ENCODE peak calls at places on chromosomes 1 and 21, in six cellular contexts. V is vagina, I is suprapubic skin, C is testis, U is ovary, D is Peyer's patch. A is an unnamed sample.

GRCh38 chr1:151838491-151839412 is 868 bp downstream of the C2CD4D start:
- DNase-seq in V (no peak), I (no peak), C (no peak), U (no peak), D (no peak), A (no peak)

GRCh38 chr1:22150923-22151322 is 8.0 kb upstream of the WNT4 start:
- DNase-seq in V (no peak), I (no peak), C (no peak), U (no peak), D (no peak), A (no peak)

GRCh38 chr1:212212901-212213300 is 72.3 kb upstream of the PPP2R5A start:
- DNase-seq in V (no peak), I (no peak), C (no peak), U (no peak), D (no peak), A (no peak)

GRCh38 chr1:54996869-54997710 is 1.6 kb upstream of the BSND start:
- DNase-seq in V (no peak), I (no peak), C (peak), U (no peak), D (peak), A (no peak)

GRCh38 chr1:210132582-210132981 is 100.0 kb upstream of the SERTAD4 start:
- DNase-seq in V (no peak), I (no peak), C (no peak), U (no peak), D (no peak), A (no peak)

GRCh38 chr1:240350910-240351331 is 259.2 kb downstream of the FMN2 start:
- DNase-seq in V (no peak), I (no peak), C (no peak), U (no peak), D (no peak), A (no peak)

GRCh38 chr1:117606608-117607261 is 887 bp downstream of the TENT5C start:
- DNase-seq in V (peak), I (no peak), C (peak), U (no peak), D (peak), A (peak)

GRCh38 chr21:33441489-33442477 is 38.0 kb downstream of the TMEM50B start:
- DNase-seq in V (no peak), I (no peak), C (no peak), U (no peak), D (no peak), A (no peak)

GRCh38 chr1:41811978-41812852 is 106.5 kb downstream of the HIVEP3 start:
- DNase-seq in V (no peak), I (peak), C (peak), U (no peak), D (no peak), A (no peak)

GRCh38 chr1:29245876-29246275 is 9.6 kb downstream of the PTPRU start:
- DNase-seq in V (no peak), I (no peak), C (peak), U (no peak), D (no peak), A (no peak)

GRCh38 chr1:162035241-162035640 is 11.6 kb upstream of the OLFML2B start:
- DNase-seq in V (no peak), I (no peak), C (no peak), U (no peak), D (no peak), A (no peak)

GRCh38 chr21:33198346-33199135 is 31.2 kb upstream of the IFNAR2 start:
- DNase-seq in V (no peak), I (peak), C (peak), U (no peak), D (no peak), A (peak)

GRCh38 chr21:36483095-36483494 is 3.2 kb upstream of the CLDN14 start:
- DNase-seq in V (no peak), I (no peak), C (no peak), U (no peak), D (no peak), A (no peak)
- TF ChIP-seq POLR2A in V (no peak), I (no peak), C (no peak), U (no peak), D (no peak), A (no peak)

DNA sequence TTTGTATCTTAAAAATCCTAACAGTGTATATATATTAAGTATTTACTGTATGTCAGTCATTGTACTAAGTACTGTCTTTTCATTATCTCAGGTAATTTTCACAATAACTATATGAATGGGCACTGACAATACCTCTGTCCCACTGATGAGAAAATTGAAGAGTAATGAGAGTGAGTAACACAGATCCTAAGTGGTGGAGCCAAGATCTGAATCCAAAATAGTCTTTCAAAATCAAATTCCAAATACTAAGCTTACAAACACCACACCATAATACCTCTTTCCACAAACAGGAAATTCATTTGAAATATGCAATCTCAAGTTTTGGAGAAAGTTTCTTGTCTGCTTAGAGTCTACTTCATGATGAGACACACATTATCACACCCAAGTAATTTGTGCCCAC is 105.9 kb upstream of the EDEM3 start:
- DNase-seq in V (no peak), I (no peak), C (no peak), U (no peak), D (no peak), A (no peak)
- TF ChIP-seq POLR2A in V (no peak), I (no peak), C (no peak), U (no peak), D (no peak), A (no peak)

DNA sequence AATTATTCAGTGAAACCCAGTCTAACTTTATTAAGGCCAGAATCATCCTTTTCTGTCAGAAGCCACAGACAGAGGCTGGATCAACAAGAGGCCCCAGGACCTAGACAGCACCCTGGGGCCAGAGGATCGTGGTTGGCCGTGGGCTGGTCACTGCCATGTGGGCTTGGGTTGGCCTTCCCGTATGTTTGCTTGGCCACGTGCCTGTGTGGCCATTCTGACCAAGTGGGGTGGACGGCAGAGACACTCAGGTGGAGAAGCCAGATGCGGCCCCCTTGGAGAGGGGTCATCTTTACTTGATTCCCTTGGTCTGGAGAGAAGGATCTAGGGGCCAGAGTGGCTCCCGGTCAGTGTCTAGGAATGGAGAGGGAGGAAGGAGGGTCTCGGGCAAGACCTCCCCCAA is 327.9 kb downstream of the CAMTA1 start:
- DNase-seq in V (no peak), I (no peak), C (no peak), U (no peak), D (no peak), A (no peak)
- TF ChIP-seq POLR2A in V (no peak), I (no peak), C (no peak), U (no peak), D (no peak), A (no peak)

GRCh38 chr1:228178737-228179720 is 13.4 kb downstream of the IBA57 start:
- DNase-seq in V (peak), I (peak), C (no peak), U (peak), D (no peak), A (no peak)
- TF ChIP-seq POLR2A in V (no peak), I (no peak), C (no peak), U (no peak), D (no peak), A (no peak)

DNA sequence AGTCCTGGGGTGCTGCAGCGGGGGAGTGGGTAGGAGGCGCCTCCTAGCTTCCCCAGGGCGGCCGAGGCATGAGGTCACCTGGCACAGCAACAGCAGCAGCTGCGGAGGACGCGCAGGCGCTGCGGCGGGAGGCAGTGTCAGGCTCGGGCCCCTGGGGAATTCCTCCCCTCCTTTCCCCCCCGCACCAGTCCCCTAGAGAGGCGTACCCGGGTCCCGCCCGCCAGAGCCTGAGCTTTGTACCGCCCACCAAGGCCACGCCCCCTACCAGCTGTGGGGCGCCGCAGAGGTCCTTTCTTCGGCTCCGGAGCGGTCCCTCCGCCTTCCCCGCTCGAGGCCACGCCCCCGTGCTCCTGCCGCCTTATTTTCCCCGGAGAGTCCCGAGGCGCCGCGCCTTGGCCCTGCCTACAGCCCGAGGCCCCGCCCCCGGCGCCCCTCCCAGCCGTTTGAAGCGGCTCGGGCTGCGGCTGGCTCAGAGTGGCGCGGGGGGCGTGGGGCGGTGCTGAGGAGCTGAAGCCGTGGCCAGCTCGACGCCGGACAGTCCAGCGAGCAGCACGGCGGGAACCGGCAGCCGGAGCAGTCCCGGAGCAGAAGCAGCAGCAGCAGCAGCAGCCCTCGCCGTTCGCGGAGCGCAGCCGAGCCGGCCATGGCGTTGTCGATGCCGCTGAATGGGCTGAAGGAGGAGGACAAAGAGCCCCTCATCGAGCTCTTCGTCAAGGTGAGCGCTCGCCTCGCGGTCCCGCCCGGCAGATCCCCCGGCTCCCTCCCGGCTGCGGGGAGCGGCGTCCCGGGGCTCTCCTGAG is at the start of gene CLIC4:
- DNase-seq in V (peak), I (peak), C (peak), U (peak), D (peak), A (peak)
- TF ChIP-seq POLR2A in V (peak), I (peak), C (peak), U (peak), D (peak), A (peak)

DNA sequence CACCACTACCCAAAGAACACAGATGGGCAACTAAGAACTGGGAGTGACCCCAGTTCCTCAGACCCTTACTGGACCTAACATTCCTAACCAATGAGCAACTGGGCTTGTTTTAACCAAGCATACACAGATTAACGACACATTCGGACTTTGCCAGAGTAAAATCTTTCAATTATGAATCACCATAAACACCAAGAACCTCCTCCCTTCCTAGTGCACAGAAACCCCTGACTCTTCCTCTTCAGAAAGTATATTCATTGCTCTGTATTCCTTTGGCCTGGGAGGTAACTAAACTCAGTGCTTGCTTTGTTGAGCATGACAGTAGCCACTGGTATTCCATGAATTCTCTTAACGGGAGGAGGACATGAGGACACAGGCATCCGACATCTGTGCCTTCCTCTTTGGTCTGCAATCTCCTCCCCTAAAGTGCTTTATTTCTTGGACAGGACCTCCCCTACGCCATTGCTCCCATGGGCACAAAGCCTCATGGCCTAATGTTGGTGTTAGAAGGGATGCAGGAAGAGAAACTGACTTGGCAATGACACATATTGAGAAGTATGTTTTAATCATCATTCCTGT is 42.7 kb downstream of the SEC16B start:
- DNase-seq in V (no peak), I (no peak), C (no peak), U (no peak), D (no peak), A (no peak)
- TF ChIP-seq POLR2A in V (no peak), I (no peak), C (no peak), U (no peak), D (no peak), A (no peak)

GRCh38 chr1:186945146-186945545 is 116.4 kb downstream of the PLA2G4A start:
- DNase-seq in V (no peak), I (no peak), C (no peak), U (no peak), D (no peak), A (no peak)

GRCh38 chr1:186949173-186949572 is 120.4 kb downstream of the PLA2G4A start:
- DNase-seq in V (no peak), I (no peak), C (no peak), U (no peak), D (no peak), A (no peak)

GRCh38 chr1:186948542-186948941 is 119.8 kb downstream of the PLA2G4A start:
- DNase-seq in V (no peak), I (no peak), C (no peak), U (no peak), D (no peak), A (no peak)

DNA sequence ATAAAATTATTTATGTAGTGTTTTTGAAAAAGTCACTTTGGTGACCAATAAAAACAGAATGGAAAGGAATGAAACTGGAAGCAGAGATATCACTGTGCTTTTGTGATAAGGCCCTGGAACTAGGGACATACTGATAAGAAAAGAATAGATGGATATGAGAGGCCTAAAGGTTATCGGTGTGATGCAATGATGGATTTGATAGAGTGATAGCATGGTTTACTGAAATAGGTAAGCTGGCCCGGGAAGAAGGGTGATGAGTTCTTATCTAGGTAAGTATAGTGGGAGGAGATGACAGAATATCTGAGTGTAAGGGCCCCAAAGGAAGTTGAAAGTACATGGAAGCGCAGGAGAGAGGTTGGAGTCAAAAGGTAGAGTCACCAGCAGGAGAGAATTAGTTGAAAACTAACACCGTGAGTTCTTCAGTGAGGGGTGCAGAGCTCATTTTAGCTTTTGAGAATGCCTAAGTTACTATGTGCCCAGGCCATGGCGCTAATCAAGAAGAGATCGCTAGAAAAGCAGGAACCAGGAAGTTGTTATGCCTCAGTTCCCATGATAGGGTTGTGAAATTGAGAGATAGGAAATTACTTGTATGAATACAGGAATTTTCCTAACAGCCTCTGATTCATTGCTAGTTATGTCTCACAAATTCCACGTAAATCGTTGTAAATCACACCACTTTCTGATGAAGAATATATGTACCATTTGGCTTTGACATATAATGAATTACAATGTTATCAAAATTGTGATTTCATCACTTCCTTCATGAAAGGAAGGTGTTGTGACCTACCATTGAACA is 115.3 kb downstream of the PLA2G4A start:
- DNase-seq in V (no peak), I (no peak), C (no peak), U (no peak), D (no peak), A (no peak)
- TF ChIP-seq POLR2A in V (no peak), I (no peak), C (no peak), U (no peak), D (no peak), A (no peak)